ENCODE peak calls at places on chromosomes 2 and 18, in four cellular contexts. C is fibroblast of pulmonary artery, D is heart right ventricle, A is WERI-Rb-1. L is an unnamed sample.

GRCh38 chr2:20185176-20186022 is 39.5 kb downstream of the SDC1 start:
- DNase-seq in C (peak; percentile 29), D (no peak), A (peak; percentile 48), L (peak; percentile 41)

GRCh38 chr2:18790465-18791171 is 201.2 kb upstream of the NT5C1B start:
- DNase-seq in C (no peak), D (no peak), A (no peak), L (no peak)

GRCh38 chr2:175195012-175195411 is 13.5 kb upstream of the ATP5MC3 start:
- DNase-seq in C (no peak), D (no peak), A (peak; percentile 58), L (no peak)

GRCh38 chr2:27959496-27959895 is 69.0 kb downstream of the BABAM2 start:
- DNase-seq in C (peak; percentile 83), D (peak; percentile 53), A (no peak), L (peak; percentile 70)

GRCh38 chr18:3595282-3596273 is 145.6 kb downstream of the TGIF1 start:
- DNase-seq in C (peak; percentile 94), D (no peak), A (no peak), L (peak; percentile 84)

GRCh38 chr18:57837917-57838548 is 34.9 kb upstream of the ATP8B1 start:
- DNase-seq in C (peak; percentile 55), D (no peak), A (no peak), L (no peak)

GRCh38 chr2:63435080-63435479 is 153.2 kb downstream of the WDPCP start:
- DNase-seq in C (no peak), D (no peak), A (no peak), L (no peak)

GRCh38 chr2:8028981-8029380 is 652.9 kb upstream of the ID2 start:
- DNase-seq in C (no peak), D (no peak), A (peak; percentile 80), L (no peak)

GRCh38 chr2:26724004-26724750 is 31.7 kb downstream of the KCNK3 start:
- DNase-seq in C (peak; percentile 93), D (peak; percentile 64), A (no peak), L (peak; percentile 95)

GRCh38 chr2:85259101-85259590 is 68.6 kb downstream of the TGOLN2 start:
- DNase-seq in C (peak; percentile 74), D (no peak), A (no peak), L (no peak)

GRCh38 chr2:109644571-109645275 is 30.6 kb downstream of the SOWAHC start:
- DNase-seq in C (no peak), D (no peak), A (no peak), L (no peak)

GRCh38 chr18:78542204-78542603 is 437.4 kb upstream of the SALL3 start:
- DNase-seq in C (no peak), D (peak; percentile 54), A (no peak), L (peak; percentile 1)

GRCh38 chr2:2868065-2868464 is 509.6 kb downstream of the EIPR1 start:
- DNase-seq in C (no peak), D (no peak), A (no peak), L (no peak)

GRCh38 chr2:27888790-27889189 is 1.4 kb downstream of the RBKS start:
- DNase-seq in C (peak; percentile 25), D (no peak), A (no peak), L (no peak)

GRCh38 chr18:61605376-61606067 is 272.3 kb downstream of the CDH20 start:
- DNase-seq in C (no peak), D (no peak), A (no peak), L (no peak)

GRCh38 chr2:54903736-54904554 is 146.3 kb downstream of the RTN4 start:
- DNase-seq in C (peak; percentile 96), D (no peak), A (no peak), L (peak; percentile 98)

GRCh38 chr2:199739413-199740110 is 111.4 kb downstream of the FTCDNL1 start:
- DNase-seq in C (peak; percentile 60), D (peak; percentile 50), A (peak; percentile 72), L (peak; percentile 69)

GRCh38 chr2:16487686-16488085 is 177.9 kb downstream of the CYRIA start:
- DNase-seq in C (peak; percentile 63), D (no peak), A (peak; percentile 56), L (peak; percentile 60)

GRCh38 chr2:14702258-14702657 is 69.7 kb downstream of the LRATD1 start:
- DNase-seq in C (no peak), D (no peak), A (no peak), L (peak; percentile 52)

GRCh38 chr2:183665403-183665802 is 541.2 kb downstream of the NUP35 start:
- DNase-seq in C (no peak), D (no peak), A (no peak), L (no peak)

DNA sequence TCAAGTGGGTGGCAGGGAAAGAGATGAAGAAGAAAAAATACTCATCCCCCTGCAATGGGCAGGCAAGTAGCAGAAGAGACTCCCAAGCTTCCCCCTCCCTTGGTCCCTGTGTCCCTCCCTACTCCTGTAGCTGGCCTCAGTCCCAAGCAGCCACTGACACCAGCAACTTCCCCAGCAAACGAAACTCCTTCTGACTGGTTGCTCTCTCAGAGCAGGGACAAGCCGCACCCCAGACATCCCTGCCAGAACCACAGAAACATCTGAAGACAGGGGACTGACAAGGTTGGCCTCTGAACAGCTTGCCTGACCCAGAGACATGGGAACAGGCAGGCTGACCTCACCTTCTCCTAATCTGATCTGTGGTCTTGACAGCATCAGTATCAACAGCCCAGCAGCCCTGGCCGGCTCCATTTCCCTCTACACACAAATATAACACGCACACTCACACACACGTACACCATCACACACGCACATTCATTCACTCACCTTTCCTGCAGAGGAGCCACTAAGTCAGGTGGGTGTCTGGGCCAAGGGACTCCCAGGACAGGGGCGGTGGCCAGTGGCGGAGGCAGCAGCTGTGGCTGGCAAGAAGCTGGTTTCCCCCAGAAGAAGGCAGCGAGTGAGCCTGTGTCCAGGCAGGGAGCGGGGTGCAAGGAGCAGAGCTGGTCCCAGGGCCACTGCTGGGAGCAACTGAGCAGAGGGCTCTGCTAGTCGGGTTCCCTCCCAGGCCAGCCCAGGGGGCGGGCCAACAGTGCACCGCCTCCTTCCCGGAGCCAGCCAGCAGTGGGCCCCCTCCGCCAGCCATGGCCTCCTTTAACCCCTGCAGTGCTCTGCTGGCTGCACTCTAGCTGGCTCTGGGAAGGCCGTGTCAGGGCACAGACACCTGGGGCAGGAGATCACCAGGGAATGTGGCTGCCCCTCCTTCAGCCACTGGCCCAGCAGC is 59.1 kb downstream of the TNS1 start:
- DNase-seq in C (peak; percentile 69), D (peak; percentile 91), A (peak; percentile 90), L (peak; percentile 29)
- TF ChIP-seq CTCF in C (peak; percentile 6), D (peak; percentile 32), A (peak; percentile 69), L (no peak)

GRCh38 chr2:118973542-118973951 is 31.6 kb downstream of the MARCO start:
- DNase-seq in C (peak; percentile 48), D (no peak), A (no peak), L (peak; percentile 93)
- TF ChIP-seq CTCF in C (no peak), D (no peak), A (no peak), L (no peak)

DNA sequence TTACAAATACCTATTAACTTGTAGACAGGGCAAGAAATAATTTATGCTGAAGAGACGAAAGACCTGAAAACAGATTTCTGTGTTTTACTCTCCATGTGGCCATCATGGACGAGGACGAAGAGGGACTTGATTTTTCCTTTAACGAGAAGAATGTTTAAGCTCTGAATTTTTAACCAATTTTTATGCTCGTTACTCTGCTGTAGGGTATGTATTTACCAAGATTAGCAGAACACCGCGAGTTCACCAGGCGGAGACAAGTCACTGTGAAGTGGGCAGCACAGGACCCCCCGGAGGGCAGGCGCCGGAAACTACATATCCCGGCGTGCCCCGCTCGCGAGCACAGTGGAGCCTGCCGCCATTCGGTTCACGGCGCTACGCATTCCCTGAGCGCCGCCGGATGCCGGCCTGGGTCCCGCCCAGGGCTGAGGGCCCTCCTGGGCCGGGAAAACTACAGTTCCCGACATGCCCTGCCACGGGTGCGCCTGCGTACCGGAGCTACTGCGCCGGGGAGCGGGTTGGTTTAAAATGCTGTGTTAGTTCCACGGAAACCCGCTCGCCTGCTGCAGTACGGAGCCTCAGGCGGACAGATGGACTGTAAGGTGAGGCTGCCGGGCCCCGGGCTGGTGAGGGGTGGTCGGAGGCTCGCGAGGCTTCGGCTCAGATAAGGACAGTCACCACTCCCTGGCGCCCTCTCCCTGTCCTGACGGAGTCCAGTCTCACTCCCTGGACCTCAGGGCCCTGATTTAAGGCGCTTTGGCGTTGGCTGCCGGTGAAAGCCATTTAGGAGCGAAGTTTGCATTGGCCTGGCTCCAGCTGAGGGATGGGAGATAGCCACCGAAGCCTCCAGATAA is at the start of gene CCDC150:
- DNase-seq in C (peak; percentile 95), D (peak; percentile 93), A (peak; percentile 95), L (peak; percentile 94)
- TF ChIP-seq CTCF in C (peak; percentile 27), D (no peak), A (peak; percentile 38), L (no peak)

GRCh38 chr2:215728504-215729065 is 284.8 kb downstream of the MREG start:
- DNase-seq in C (peak; percentile 98), D (no peak), A (no peak), L (peak; percentile 95)
- TF ChIP-seq CTCF in C (peak; percentile 8), D (no peak), A (no peak), L (no peak)

GRCh38 chr18:7592305-7593071 is 25.4 kb downstream of the PTPRM start:
- DNase-seq in C (no peak), D (no peak), A (peak; percentile 37), L (no peak)
- TF ChIP-seq CTCF in C (peak; percentile 4), D (no peak), A (peak; percentile 43), L (no peak)

DNA sequence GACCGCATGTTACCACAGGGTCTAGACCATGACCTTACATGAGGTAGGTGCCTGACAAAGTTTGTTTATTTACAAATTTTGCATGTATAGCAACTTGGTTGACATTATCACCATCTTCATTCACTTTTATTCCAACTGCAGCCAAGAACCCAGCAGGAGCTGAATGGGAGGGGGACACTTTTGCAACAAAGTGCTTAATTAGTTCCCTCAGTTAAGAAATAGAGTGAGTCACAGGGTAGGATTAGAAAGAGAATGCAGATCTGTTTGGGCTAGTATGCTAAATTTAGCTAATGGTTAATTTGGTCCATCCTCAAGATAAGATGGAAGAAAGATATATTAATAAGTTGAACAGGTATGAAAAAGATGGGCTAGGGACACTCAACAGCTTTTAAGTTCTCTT is 678.9 kb downstream of the ARHGAP15 start:
- DNase-seq in C (no peak), D (no peak), A (no peak), L (peak; percentile 39)
- TF ChIP-seq CTCF in C (no peak), D (no peak), A (no peak), L (no peak)

GRCh38 chr2:178674122-178674521 is 133.1 kb downstream of the TTN start:
- DNase-seq in C (no peak), D (no peak), A (no peak), L (peak; percentile 12)

GRCh38 chr2:178679891-178680290 is 127.3 kb downstream of the TTN start:
- DNase-seq in C (no peak), D (no peak), A (no peak), L (peak; percentile 11)

GRCh38 chr2:178681081-178681480 is 126.1 kb downstream of the TTN start:
- DNase-seq in C (no peak), D (no peak), A (no peak), L (no peak)

GRCh38 chr2:178676046-178676445 is 131.2 kb downstream of the TTN start:
- DNase-seq in C (no peak), D (no peak), A (no peak), L (no peak)

DNA sequence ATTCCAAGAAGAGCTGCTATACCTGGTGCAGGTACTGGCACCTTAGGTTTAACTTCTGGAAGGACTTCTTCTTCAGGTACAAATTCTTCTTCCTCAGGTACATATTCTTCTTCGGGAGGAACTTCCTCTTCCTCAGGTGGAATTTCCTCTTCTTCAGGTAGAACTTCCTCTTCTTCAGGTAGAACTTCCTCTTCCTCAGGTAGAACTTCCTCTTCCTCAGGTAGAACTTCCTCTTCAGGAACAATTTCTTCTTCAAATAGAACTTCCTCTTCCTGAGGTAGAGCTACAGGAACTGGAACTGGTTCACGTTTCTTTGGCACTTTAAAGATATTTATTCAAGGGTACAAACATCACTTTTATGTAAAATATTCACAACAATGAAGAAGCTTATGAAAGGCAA is 129.6 kb downstream of the TTN start:
- DNase-seq in C (no peak), D (no peak), A (no peak), L (no peak)
- TF ChIP-seq CTCF in C (no peak), D (no peak), A (no peak), L (no peak)

GRCh38 chr2:231394201-231395141 is 1.0 kb upstream of the B3GNT7 start:
- DNase-seq in C (no peak), D (no peak), A (no peak), L (no peak)
- TF ChIP-seq CTCF in C (peak; percentile 8), D (peak; percentile 17), A (peak; percentile 57), L (peak; percentile 16)